ENCODE peak calls at places on chromosomes 16 and 17, in seven cellular contexts. One of them, this sample, is unnamed.

GRCh38 chr17:57420674-57421392 is 164.5 kb downstream of the MSI2 start:
- DNase-seq in thyroid gland: no peak
- DNase-seq in GM23248: no peak
- DNase-seq in cardiac muscle cell: no peak
- DNase-seq in heart left ventricle: no peak
- DNase-seq in RWPE1: no peak
- DNase-seq in stomach: peak; percentile 36
- DNase-seq in this sample: no peak

GRCh38 chr17:72492494-72492893 is 371.7 kb downstream of the SOX9 start:
- DNase-seq in thyroid gland: no peak
- DNase-seq in GM23248: no peak
- DNase-seq in cardiac muscle cell: no peak
- DNase-seq in heart left ventricle: no peak
- DNase-seq in RWPE1: no peak
- DNase-seq in stomach: no peak
- DNase-seq in this sample: no peak

GRCh38 chr17:9221231-9222180 is 200.2 kb downstream of the NTN1 start:
- DNase-seq in thyroid gland: no peak
- DNase-seq in GM23248: no peak
- DNase-seq in cardiac muscle cell: no peak
- DNase-seq in heart left ventricle: no peak
- DNase-seq in RWPE1: no peak
- DNase-seq in stomach: no peak
- DNase-seq in this sample: no peak

GRCh38 chr17:3513305-3514035 is 37.7 kb downstream of the ASPA start:
- DNase-seq in thyroid gland: no peak
- DNase-seq in GM23248: no peak
- DNase-seq in cardiac muscle cell: no peak
- DNase-seq in heart left ventricle: no peak
- DNase-seq in RWPE1: no peak
- DNase-seq in stomach: no peak
- DNase-seq in this sample: no peak

GRCh38 chr17:72660274-72661092 is 432.0 kb downstream of the SLC39A11 start:
- DNase-seq in thyroid gland: no peak
- DNase-seq in GM23248: no peak
- DNase-seq in cardiac muscle cell: no peak
- DNase-seq in heart left ventricle: no peak
- DNase-seq in RWPE1: no peak
- DNase-seq in stomach: no peak
- DNase-seq in this sample: no peak

GRCh38 chr17:47810200-47810821 is 11.3 kb downstream of the OSBPL7 start:
- DNase-seq in thyroid gland: peak; percentile 64
- DNase-seq in GM23248: peak; percentile 94
- DNase-seq in cardiac muscle cell: peak; percentile 87
- DNase-seq in heart left ventricle: peak; percentile 15
- DNase-seq in RWPE1: peak; percentile 83
- DNase-seq in stomach: peak; percentile 82
- DNase-seq in this sample: no peak

GRCh38 chr17:18166894-18167293 is 16.7 kb upstream of the ALKBH5 start:
- DNase-seq in thyroid gland: no peak
- DNase-seq in GM23248: no peak
- DNase-seq in cardiac muscle cell: no peak
- DNase-seq in heart left ventricle: no peak
- DNase-seq in RWPE1: no peak
- DNase-seq in stomach: peak; percentile 44
- DNase-seq in this sample: no peak

GRCh38 chr17:79039171-79039570 is 15.2 kb downstream of the C1QTNF1 start:
- DNase-seq in thyroid gland: no peak
- DNase-seq in GM23248: no peak
- DNase-seq in cardiac muscle cell: no peak
- DNase-seq in heart left ventricle: no peak
- DNase-seq in RWPE1: no peak
- DNase-seq in stomach: no peak
- DNase-seq in this sample: no peak

GRCh38 chr17:63706346-63707102 is 6.6 kb upstream of the LIMD2 start:
- DNase-seq in thyroid gland: no peak
- DNase-seq in GM23248: no peak
- DNase-seq in cardiac muscle cell: no peak
- DNase-seq in heart left ventricle: no peak
- DNase-seq in RWPE1: no peak
- DNase-seq in stomach: no peak
- DNase-seq in this sample: no peak

GRCh38 chr16:49749816-49750215 is 106.1 kb downstream of the ZNF423 start:
- DNase-seq in thyroid gland: no peak
- DNase-seq in GM23248: no peak
- DNase-seq in cardiac muscle cell: no peak
- DNase-seq in heart left ventricle: no peak
- DNase-seq in RWPE1: no peak
- DNase-seq in stomach: no peak
- DNase-seq in this sample: no peak

GRCh38 chr16:19804538-19805323 is 79.9 kb downstream of the GPRC5B start:
- DNase-seq in thyroid gland: peak; percentile 55
- DNase-seq in GM23248: no peak
- DNase-seq in cardiac muscle cell: peak; percentile 46
- DNase-seq in heart left ventricle: peak; percentile 83
- DNase-seq in RWPE1: peak; percentile 6
- DNase-seq in stomach: peak; percentile 77
- DNase-seq in this sample: peak; percentile 36

GRCh38 chr16:49260956-49261530 is 20.6 kb downstream of the CBLN1 start:
- DNase-seq in thyroid gland: no peak
- DNase-seq in GM23248: no peak
- DNase-seq in cardiac muscle cell: no peak
- DNase-seq in heart left ventricle: no peak
- DNase-seq in RWPE1: no peak
- DNase-seq in stomach: no peak
- DNase-seq in this sample: no peak

DNA sequence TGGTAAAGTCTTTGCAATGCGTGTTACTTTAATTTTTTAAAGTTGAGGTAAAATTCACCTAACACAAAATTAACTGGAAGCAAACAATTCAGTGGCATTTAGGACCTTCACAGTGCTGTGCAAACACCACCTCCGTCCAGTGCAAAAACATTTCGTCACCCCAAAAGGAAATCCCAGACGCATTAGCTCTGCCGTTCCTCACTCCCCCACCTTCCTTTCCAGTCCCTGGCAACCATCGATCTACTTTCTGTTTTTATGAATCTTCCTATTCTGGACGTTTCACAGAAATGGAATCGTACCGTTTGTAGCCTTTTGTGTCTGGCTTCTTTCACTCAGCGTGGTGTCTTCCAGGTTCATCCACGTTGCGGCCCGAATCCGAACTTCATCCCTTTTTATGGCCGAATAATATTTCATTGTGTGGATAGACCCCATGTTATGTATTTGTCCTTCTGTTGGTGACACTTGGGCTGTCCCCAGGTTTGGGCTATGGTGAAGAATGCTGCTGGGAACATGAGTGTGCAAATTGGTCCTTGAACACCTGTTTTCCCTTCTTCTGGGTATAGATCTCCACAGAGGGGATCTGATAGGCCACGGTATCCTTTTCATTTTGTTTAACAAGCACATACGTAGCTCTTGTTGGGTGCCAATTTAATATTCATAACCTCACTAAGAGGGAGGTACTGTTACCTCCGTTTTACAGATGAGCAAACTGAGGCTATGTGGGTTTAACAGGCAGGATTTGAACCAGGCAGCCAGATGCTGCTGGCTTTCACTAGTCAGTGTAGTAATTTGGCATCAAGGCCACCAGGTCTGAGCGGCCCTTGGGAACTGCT is 232.0 kb upstream of the GSE1 start:
- DNase-seq in thyroid gland: no peak
- DNase-seq in GM23248: no peak
- DNase-seq in cardiac muscle cell: no peak
- DNase-seq in heart left ventricle: no peak
- DNase-seq in RWPE1: no peak
- DNase-seq in stomach: no peak
- DNase-seq in this sample: no peak
- H3K27ac ChIP-seq in thyroid gland: peak overlapping the region; percentile 8
- H3K27ac ChIP-seq in GM23248: peak overlapping the region; percentile 57
- H3K27ac ChIP-seq in cardiac muscle cell: peak overlapping the region; percentile 86
- H3K27ac ChIP-seq in heart left ventricle: no peak overlapping the region
- H3K27ac ChIP-seq in RWPE1: peak overlapping the region; percentile 97
- H3K27ac ChIP-seq in stomach: no peak overlapping the region
- H3K27ac ChIP-seq in this sample: no peak overlapping the region

GRCh38 chr17:77319211-77320031 is 178.7 kb downstream of the SEC14L1 start:
- DNase-seq in thyroid gland: peak; percentile 87
- DNase-seq in GM23248: peak; percentile 99
- DNase-seq in cardiac muscle cell: peak; percentile 82
- DNase-seq in heart left ventricle: peak; percentile 80
- DNase-seq in RWPE1: peak; percentile 74
- DNase-seq in stomach: peak; percentile 88
- DNase-seq in this sample: no peak
- H3K27ac ChIP-seq in thyroid gland: peak overlapping the region; percentile 100
- H3K27ac ChIP-seq in GM23248: peak overlapping the region; percentile 99
- H3K27ac ChIP-seq in cardiac muscle cell: no peak overlapping the region
- H3K27ac ChIP-seq in heart left ventricle: peak overlapping the region; percentile 59
- H3K27ac ChIP-seq in RWPE1: peak overlapping the region; percentile 100
- H3K27ac ChIP-seq in stomach: peak overlapping the region; percentile 94
- H3K27ac ChIP-seq in this sample: peak overlapping the region; percentile 41

GRCh38 chr16:73890524-73891500 is 405.8 kb upstream of the PSMD7 start:
- DNase-seq in thyroid gland: no peak
- DNase-seq in GM23248: no peak
- DNase-seq in cardiac muscle cell: peak; percentile 26
- DNase-seq in heart left ventricle: no peak
- DNase-seq in RWPE1: no peak
- DNase-seq in stomach: no peak
- DNase-seq in this sample: no peak
- H3K27ac ChIP-seq in thyroid gland: no peak overlapping the region
- H3K27ac ChIP-seq in GM23248: no peak overlapping the region
- H3K27ac ChIP-seq in cardiac muscle cell: no peak overlapping the region
- H3K27ac ChIP-seq in heart left ventricle: no peak overlapping the region
- H3K27ac ChIP-seq in RWPE1: no peak overlapping the region
- H3K27ac ChIP-seq in stomach: no peak overlapping the region
- H3K27ac ChIP-seq in this sample: no peak overlapping the region

DNA sequence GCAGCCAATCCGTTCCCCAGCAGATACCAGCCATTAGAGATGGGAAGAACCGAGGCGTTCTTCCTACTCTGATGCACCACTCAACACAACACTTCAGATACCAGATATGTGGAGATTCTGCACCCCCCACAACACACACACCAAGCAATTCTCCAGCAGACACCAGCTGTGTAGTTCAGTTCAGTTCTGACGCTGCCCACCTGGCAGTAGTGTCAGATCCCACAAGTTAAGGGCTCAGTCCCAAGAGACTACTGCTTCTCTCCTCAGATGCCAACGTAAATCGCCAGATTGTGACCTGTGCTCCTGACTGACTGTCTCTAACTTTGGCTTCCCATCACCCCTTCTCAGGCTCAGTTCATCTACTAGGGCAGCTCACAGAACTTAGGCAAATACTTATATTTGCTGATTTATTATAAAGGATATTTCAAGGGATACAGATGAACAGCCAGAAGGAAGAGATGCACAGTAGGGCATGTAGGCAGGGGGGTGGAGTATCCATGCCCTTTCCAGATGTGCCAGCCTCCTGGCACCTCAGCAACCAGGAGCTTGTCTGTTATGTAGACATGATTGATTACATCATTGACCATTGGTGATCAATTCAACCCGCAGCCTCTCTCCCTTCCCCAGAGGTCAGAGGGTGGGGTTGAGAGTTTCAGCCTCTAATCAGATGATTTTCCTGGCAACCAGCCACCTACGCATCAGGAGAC is 110.6 kb downstream of the PRKCA start:
- DNase-seq in thyroid gland: no peak
- DNase-seq in GM23248: no peak
- DNase-seq in cardiac muscle cell: no peak
- DNase-seq in heart left ventricle: no peak
- DNase-seq in RWPE1: no peak
- DNase-seq in stomach: no peak
- DNase-seq in this sample: no peak
- H3K27ac ChIP-seq in thyroid gland: no peak overlapping the region
- H3K27ac ChIP-seq in GM23248: no peak overlapping the region
- H3K27ac ChIP-seq in cardiac muscle cell: no peak overlapping the region
- H3K27ac ChIP-seq in heart left ventricle: no peak overlapping the region
- H3K27ac ChIP-seq in RWPE1: no peak overlapping the region
- H3K27ac ChIP-seq in stomach: no peak overlapping the region
- H3K27ac ChIP-seq in this sample: no peak overlapping the region

DNA sequence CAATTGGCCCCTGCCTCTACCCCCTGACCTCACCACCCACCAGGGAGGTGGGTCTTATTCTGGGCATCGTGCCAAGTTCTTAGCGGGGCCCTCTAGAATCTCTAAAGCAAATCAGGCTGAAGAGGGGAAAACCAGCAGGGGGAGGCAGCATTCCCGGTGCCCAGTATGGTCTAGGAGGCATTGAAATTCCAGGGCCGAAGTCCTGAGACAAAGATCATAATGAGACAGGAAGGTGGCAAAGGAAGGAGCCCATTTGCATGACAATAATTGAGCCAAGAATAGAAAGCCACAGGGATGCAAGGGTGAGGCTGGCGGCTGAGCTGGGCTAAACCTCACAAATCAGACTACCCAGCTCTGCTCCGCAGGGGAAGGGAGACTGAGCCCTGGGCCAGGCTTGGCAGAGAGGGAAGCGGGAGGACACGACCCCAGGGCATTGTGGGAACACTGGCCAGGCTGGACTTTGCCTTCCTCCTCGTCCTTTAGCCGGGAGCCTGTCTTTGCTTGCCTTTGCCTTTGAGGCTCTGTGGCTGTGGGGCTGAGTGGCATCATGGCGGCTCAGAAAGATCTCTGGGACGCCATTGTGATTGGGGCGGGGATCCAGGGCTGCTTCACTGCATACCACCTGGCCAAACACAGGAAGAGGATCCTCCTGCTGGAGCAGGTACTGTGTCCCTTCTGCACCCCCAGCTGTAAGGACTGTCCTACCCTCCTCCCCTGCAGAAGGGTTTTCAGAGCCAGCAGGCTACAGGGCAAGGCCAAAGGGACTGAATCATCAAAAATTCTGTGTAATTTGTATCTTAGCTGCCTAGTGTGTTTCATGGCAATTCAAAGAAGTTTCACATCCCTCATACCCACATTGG is at the start of gene PIPOX:
- DNase-seq in thyroid gland: peak; percentile 66
- DNase-seq in GM23248: no peak
- DNase-seq in cardiac muscle cell: peak; percentile 81
- DNase-seq in heart left ventricle: no peak
- DNase-seq in RWPE1: no peak
- DNase-seq in stomach: no peak
- DNase-seq in this sample: no peak
- H3K27ac ChIP-seq in thyroid gland: no peak within 1 kb of the TSS
- H3K27ac ChIP-seq in GM23248: no peak within 1 kb of the TSS
- H3K27ac ChIP-seq in cardiac muscle cell: no peak within 1 kb of the TSS
- H3K27ac ChIP-seq in heart left ventricle: no peak within 1 kb of the TSS
- H3K27ac ChIP-seq in RWPE1: no peak within 1 kb of the TSS
- H3K27ac ChIP-seq in stomach: peak within 1 kb of the TSS; percentile 15
- H3K27ac ChIP-seq in this sample: no peak within 1 kb of the TSS